ENCODE peak calls at places on chromosomes 2 and 18, in eight cellular contexts. Z, W, K, F, C, T, J and V are unnamed samples.
A peak's percentile ranks its signal among the peaks of the same experiment; 100 is the strongest.

GRCh38 chr2:181660181-181660580 is 3.3 kb upstream of the CERKL start:
- DNase-seq in F (no peak), C (no peak), Z (no peak), K (no peak), J (no peak), T (no peak), W (no peak), V (no peak)

GRCh38 chr18:48961547-48961946 is 10.8 kb upstream of the SMAD7 start:
- DNase-seq in F (no peak), J (no peak), Z (no peak), K (no peak), T (no peak), W (no peak), C (no peak), V (no peak)

GRCh38 chr2:39920318-39920775 is 141.3 kb upstream of the THUMPD2 start:
- DNase-seq in Z (no peak), J (no peak), W (no peak), F (no peak), C (no peak), T (no peak), K (no peak), V (no peak)

GRCh38 chr2:215432759-215433594 is 2.9 kb downstream of the FN1 start:
- DNase-seq in K (no peak), W (no peak), T (no peak), F (no peak), C (no peak), Z (no peak), J (no peak), V (no peak)

GRCh38 chr2:120262150-120262549 is 9.5 kb downstream of the RALB start:
- DNase-seq in Z (no peak), W (no peak), J (no peak), T (no peak), F (no peak), C (no peak), K (no peak), V (no peak)

GRCh38 chr18:46051731-46052461 is 20.2 kb downstream of the PSTPIP2 start:
- DNase-seq in F (no peak), K (no peak), C (no peak), W (no peak), J (no peak), T (peak; percentile 48), Z (no peak), V (no peak)

GRCh38 chr2:29066271-29066860 is 8.0 kb downstream of the PCARE start:
- DNase-seq in J (no peak), K (no peak), Z (no peak), T (peak; percentile 41), W (peak; percentile 81), F (no peak), C (no peak), V (no peak)

GRCh38 chr2:218438601-218439000 is 19.7 kb downstream of the VIL1 start:
- DNase-seq in F (no peak), J (no peak), T (no peak), Z (no peak), C (no peak), W (peak; percentile 73), K (no peak), V (no peak)

GRCh38 chr2:3595985-3596384 is 1.1 kb downstream of the COLEC11 start:
- DNase-seq in C (no peak), W (no peak), J (no peak), Z (no peak), F (no peak), K (no peak), T (no peak), V (no peak)

GRCh38 chr2:119552902-119553301 is 8.7 kb downstream of the CFAP221 start:
- DNase-seq in C (no peak), T (no peak), J (no peak), K (no peak), W (no peak), F (no peak), Z (no peak), V (no peak)